ENCODE peak calls at places on chromosome 22, in five cellular contexts. One of them, this sample, is unnamed.

GRCh38 chr22:28142361-28142801 is 223.3 kb upstream of the PITPNB start:
- DNase-seq in NCI-H1417: no peak
- DNase-seq in fibroblast of mammary gland: peak
- DNase-seq in activated naive CD4-positive, alpha-beta T cell: no peak
- DNase-seq in T-helper 2 cell: no peak
- DNase-seq in this sample: peak

GRCh38 chr22:49142281-49142680 is 685.4 kb downstream of the BRD1 start:
- DNase-seq in NCI-H1417: no peak
- DNase-seq in T-helper 2 cell: no peak
- DNase-seq in activated naive CD4-positive, alpha-beta T cell: no peak
- DNase-seq in fibroblast of mammary gland: no peak
- DNase-seq in this sample: no peak

GRCh38 chr22:36369922-36370781 is 17.6 kb downstream of the MYH9 start:
- DNase-seq in NCI-H1417: peak
- DNase-seq in T-helper 2 cell: no peak
- DNase-seq in activated naive CD4-positive, alpha-beta T cell: no peak
- DNase-seq in fibroblast of mammary gland: peak
- DNase-seq in this sample: peak

GRCh38 chr22:37806409-37807338 is 1.1 kb upstream of the GCAT start:
- DNase-seq in fibroblast of mammary gland: peak
- DNase-seq in activated naive CD4-positive, alpha-beta T cell: no peak
- DNase-seq in T-helper 2 cell: no peak
- DNase-seq in NCI-H1417: no peak
- DNase-seq in this sample: peak

GRCh38 chr22:40418366-40419201 is 48.2 kb downstream of the SGSM3 start:
- DNase-seq in fibroblast of mammary gland: peak
- DNase-seq in T-helper 2 cell: no peak
- DNase-seq in activated naive CD4-positive, alpha-beta T cell: no peak
- DNase-seq in NCI-H1417: peak
- DNase-seq in this sample: no peak

GRCh38 chr22:29626497-29627195 is 23.2 kb downstream of the NF2 start:
- DNase-seq in activated naive CD4-positive, alpha-beta T cell: no peak
- DNase-seq in T-helper 2 cell: no peak
- DNase-seq in NCI-H1417: no peak
- DNase-seq in fibroblast of mammary gland: peak
- DNase-seq in this sample: peak

GRCh38 chr22:49793296-49793695 is 34.4 kb downstream of the BRD1 start:
- DNase-seq in T-helper 2 cell: no peak
- DNase-seq in fibroblast of mammary gland: no peak
- DNase-seq in activated naive CD4-positive, alpha-beta T cell: no peak
- DNase-seq in NCI-H1417: no peak
- DNase-seq in this sample: peak

GRCh38 chr22:49554741-49555140 is 272.9 kb downstream of the BRD1 start:
- DNase-seq in activated naive CD4-positive, alpha-beta T cell: no peak
- DNase-seq in NCI-H1417: no peak
- DNase-seq in fibroblast of mammary gland: no peak
- DNase-seq in T-helper 2 cell: no peak
- DNase-seq in this sample: no peak

GRCh38 chr22:20080445-20080775 is 369 bp downstream of the DGCR8 start:
- DNase-seq in NCI-H1417: peak
- DNase-seq in activated naive CD4-positive, alpha-beta T cell: peak
- DNase-seq in T-helper 2 cell: peak
- DNase-seq in fibroblast of mammary gland: peak
- DNase-seq in this sample: peak

GRCh38 chr22:26892401-26893033 is 235.1 kb downstream of the MIAT start:
- DNase-seq in NCI-H1417: peak
- DNase-seq in fibroblast of mammary gland: peak
- DNase-seq in T-helper 2 cell: no peak
- DNase-seq in activated naive CD4-positive, alpha-beta T cell: no peak
- DNase-seq in this sample: no peak

GRCh38 chr22:38398609-38399401 is 56.2 kb downstream of the KCNJ4 start:
- DNase-seq in activated naive CD4-positive, alpha-beta T cell: peak
- DNase-seq in T-helper 2 cell: peak
- DNase-seq in fibroblast of mammary gland: peak
- DNase-seq in NCI-H1417: peak
- DNase-seq in this sample: peak

GRCh38 chr22:36775589-36775965 is 342 bp downstream of the IFT27 start:
- DNase-seq in activated naive CD4-positive, alpha-beta T cell: peak
- DNase-seq in NCI-H1417: no peak
- DNase-seq in T-helper 2 cell: no peak
- DNase-seq in fibroblast of mammary gland: peak
- DNase-seq in this sample: peak

GRCh38 chr22:37260939-37261338 is 16.9 kb upstream of the RAC2 start:
- DNase-seq in NCI-H1417: no peak
- DNase-seq in T-helper 2 cell: no peak
- DNase-seq in activated naive CD4-positive, alpha-beta T cell: peak
- DNase-seq in fibroblast of mammary gland: peak
- DNase-seq in this sample: peak

GRCh38 chr22:30414525-30415047 is 11.0 kb upstream of the MTFP1 start:
- DNase-seq in fibroblast of mammary gland: no peak
- DNase-seq in activated naive CD4-positive, alpha-beta T cell: no peak
- DNase-seq in T-helper 2 cell: no peak
- DNase-seq in NCI-H1417: no peak
- DNase-seq in this sample: peak

GRCh38 chr22:21624120-21624879 is 5.5 kb downstream of the YDJC start:
- DNase-seq in T-helper 2 cell: no peak
- DNase-seq in fibroblast of mammary gland: peak
- DNase-seq in NCI-H1417: no peak
- DNase-seq in activated naive CD4-positive, alpha-beta T cell: peak
- DNase-seq in this sample: peak

This sample was measured in fibroblast of the aortic adventitia.